ENCODE peak calls at places on chromosomes 6 and 20, in nine cellular contexts. B is astrocyte of the spinal cord, A is H7, N is HCT116, M is kidney, U is mesendoderm, Q is AG09309, F is IMR-90, Y is left lung. V is an unnamed sample.

GRCh38 chr20:63700199-63701050 is 4.0 kb downstream of the TNFRSF6B start:
- DNase-seq in Q (no peak), M (peak), N (no peak), B (no peak), U (no peak), A (peak), F (no peak), Y (peak), V (peak)

GRCh38 chr6:116741571-116741970 is 23.9 kb downstream of the FAM162B start:
- DNase-seq in Y (no peak), A (no peak), Q (no peak), N (no peak), U (no peak), F (no peak), B (no peak), M (no peak), V (no peak)

GRCh38 chr6:169966312-169967181 is 215.1 kb downstream of the ERMARD start:
- DNase-seq in A (peak), Y (peak), M (peak), Q (no peak), N (no peak), B (no peak), F (no peak), U (no peak), V (peak)

GRCh38 chr20:3909952-3910366 is 20.8 kb downstream of the PANK2 start:
- DNase-seq in Q (no peak), A (no peak), M (no peak), F (no peak), Y (no peak), U (no peak), B (no peak), N (no peak), V (no peak)

GRCh38 chr6:37381579-37381978 is 27.8 kb downstream of the RNF8 start:
- DNase-seq in Q (peak), F (peak), B (peak), U (peak), A (peak), Y (no peak), N (peak), M (no peak), V (no peak)

GRCh38 chr6:122663981-122664380 is 53.8 kb downstream of the PKIB start:
- DNase-seq in U (no peak), A (no peak), B (no peak), M (no peak), Y (no peak), Q (no peak), N (no peak), F (no peak), V (no peak)

GRCh38 chr20:64264091-64264490 is 8.5 kb downstream of the PCMTD2 start:
- DNase-seq in U (no peak), M (no peak), A (no peak), Y (no peak), F (no peak), B (no peak), Q (no peak), N (no peak), V (no peak)

GRCh38 chr20:58054744-58055373 is 173.6 kb downstream of the ANKRD60 start:
- DNase-seq in N (no peak), F (no peak), Y (no peak), B (peak), M (peak), U (peak), A (peak), Q (no peak), V (peak)

GRCh38 chr6:30682181-30683117 is 4.0 kb downstream of the PPP1R18 start:
- DNase-seq in Q (peak), Y (peak), B (peak), M (peak), U (peak), N (no peak), A (peak), F (peak), V (peak)

GRCh38 chr6:131839388-131839787 is 31.6 kb downstream of the ENPP1 start:
- DNase-seq in Q (no peak), M (no peak), B (no peak), N (no peak), A (no peak), F (peak), U (no peak), Y (no peak), V (no peak)

GRCh38 chr6:1129141-1129540 is 182.8 kb upstream of the FOXQ1 start:
- DNase-seq in A (no peak), Y (no peak), Q (no peak), B (no peak), F (peak), U (no peak), N (no peak), M (no peak), V (no peak)

GRCh38 chr6:46220351-46221220 is 49.8 kb upstream of the ENPP5 start:
- DNase-seq in U (no peak), M (no peak), F (no peak), A (no peak), B (no peak), Q (no peak), Y (no peak), N (no peak), V (no peak)

GRCh38 chr20:48287552-48288170 is 502.4 kb upstream of the SULF2 start:
- DNase-seq in B (no peak), A (no peak), U (no peak), Q (no peak), N (no peak), M (no peak), Y (no peak), F (no peak), V (no peak)

GRCh38 chr6:3138341-3138740 is 19.0 kb downstream of the TUBB2A start:
- DNase-seq in B (no peak), F (no peak), Q (peak), Y (no peak), U (no peak), A (no peak), N (no peak), M (no peak), V (no peak)

GRCh38 chr6:134049586-134049985 is 2.8 kb downstream of the SLC2A12 start:
- DNase-seq in Y (no peak), M (no peak), Q (no peak), A (no peak), B (no peak), F (no peak), N (no peak), U (no peak), V (no peak)

GRCh38 chr6:134057478-134057877 is 5.1 kb upstream of the SLC2A12 start:
- DNase-seq in A (no peak), U (no peak), N (no peak), Q (no peak), Y (no peak), B (no peak), M (no peak), F (no peak), V (no peak)

GRCh38 chr6:134049176-134049575 is 3.2 kb downstream of the SLC2A12 start:
- DNase-seq in A (no peak), N (no peak), B (no peak), M (no peak), F (no peak), U (no peak), Q (no peak), Y (no peak), V (no peak)

GRCh38 chr6:134056046-134056445 is 3.6 kb upstream of the SLC2A12 start:
- DNase-seq in Q (no peak), U (no peak), M (no peak), B (no peak), A (no peak), F (no peak), N (no peak), Y (no peak), V (no peak)

DNA sequence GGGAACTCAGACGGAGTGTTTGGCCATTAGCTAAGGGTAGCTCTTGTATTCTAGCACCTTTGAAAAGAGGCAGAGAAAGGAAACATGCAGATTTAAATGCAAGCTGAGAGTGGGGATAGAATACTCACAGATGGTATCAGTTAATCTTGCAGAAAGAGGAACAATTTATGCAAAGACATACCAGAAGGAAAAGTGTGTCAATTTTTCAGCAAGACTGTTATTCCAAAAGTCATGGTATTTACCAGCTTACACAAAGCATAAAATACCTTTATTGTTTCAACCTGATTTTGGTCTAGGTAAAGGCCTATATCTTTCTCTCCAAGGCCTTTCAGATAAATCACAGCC is 324 bp upstream of the SLC2A12 start:
- DNase-seq in U (no peak), F (no peak), Q (no peak), N (no peak), A (no peak), M (no peak), Y (no peak), B (no peak), V (no peak)
- H3K4me3 ChIP-seq in U (no peak), F (peak), Q (peak), N (peak), A (no peak), M (peak), Y (no peak), B (peak), V (no peak)

GRCh38 chr6:35668708-35669440 is 19.8 kb downstream of the FKBP5 start:
- DNase-seq in N (no peak), M (no peak), A (no peak), F (peak), Y (no peak), B (no peak), Q (no peak), U (no peak), V (no peak)
- H3K4me3 ChIP-seq in N (no peak), M (no peak), A (no peak), F (peak), Y (no peak), B (no peak), Q (no peak), U (no peak), V (no peak)

DNA sequence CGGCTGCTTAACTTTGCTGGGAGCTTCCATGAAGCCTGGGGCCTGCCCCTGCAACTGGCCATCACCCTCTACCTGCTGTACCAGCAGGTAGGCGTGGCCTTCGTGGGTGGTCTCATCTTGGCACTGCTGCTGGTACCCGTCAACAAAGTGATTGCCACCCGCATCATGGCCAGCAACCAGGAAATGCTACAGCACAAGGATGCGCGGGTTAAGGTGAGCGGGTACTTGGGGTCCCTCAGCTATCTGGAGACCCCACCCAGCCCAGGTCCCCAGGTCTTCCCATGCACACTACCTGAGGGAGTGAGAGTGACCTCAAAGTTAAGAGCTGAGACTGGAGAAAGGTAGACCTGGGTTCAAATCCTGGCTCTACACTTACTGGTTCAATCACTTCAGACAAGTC is 5.8 kb downstream of the ABCC10 start:
- DNase-seq in M (no peak), Y (no peak), A (no peak), U (no peak), N (no peak), Q (no peak), F (no peak), B (no peak), V (no peak)
- H3K4me3 ChIP-seq in M (no peak), Y (no peak), A (no peak), U (no peak), N (no peak), Q (no peak), F (no peak), B (no peak), V (no peak)

GRCh38 chr20:37656945-37657344 is 36.9 kb upstream of the CTNNBL1 start:
- DNase-seq in Q (no peak), A (no peak), U (no peak), N (no peak), M (no peak), Y (no peak), F (no peak), B (no peak), V (no peak)
- H3K4me3 ChIP-seq in Q (no peak), A (no peak), U (no peak), N (no peak), M (no peak), Y (no peak), F (no peak), B (no peak), V (no peak)

GRCh38 chr20:56630506-56631317 is 1.6 kb downstream of the TFAP2C start:
- DNase-seq in B (peak), A (peak), F (no peak), Q (no peak), U (peak), M (peak), N (no peak), Y (no peak), V (no peak)
- H3K4me3 ChIP-seq in B (peak), A (peak), F (no peak), Q (peak), U (peak), M (no peak), N (peak), Y (peak), V (no peak)